ENCODE peak calls at places on chromosomes 2 and 18, in four cellular contexts. O, H, E and M are unnamed samples.
A peak's percentile ranks its signal among the peaks of the same experiment; 100 is the strongest.

GRCh38 chr2:200877443-200877842 is 11.4 kb downstream of the PPIL3 start:
- DNase-seq in O (no peak), H (no peak), E (no peak), M (no peak)

GRCh38 chr18:3455938-3456685 is 6.1 kb downstream of the TGIF1 start:
- DNase-seq in O (no peak), H (no peak), E (peak; percentile 51), M (no peak)

GRCh38 chr18:11488175-11488574 is 121.2 kb upstream of the SLC35G4 start:
- DNase-seq in O (no peak), H (no peak), E (peak; percentile 21), M (no peak)

GRCh38 chr2:8202139-8202538 is 479.7 kb upstream of the ID2 start:
- DNase-seq in O (no peak), H (no peak), E (no peak), M (no peak)

GRCh38 chr2:155842103-155842502 is 490.4 kb downstream of the NR4A2 start:
- DNase-seq in O (no peak), H (no peak), E (peak; percentile 22), M (no peak)

GRCh38 chr2:169343202-169343601 is 19.1 kb downstream of the LRP2 start:
- DNase-seq in O (no peak), H (no peak), E (no peak), M (no peak)

GRCh38 chr2:29245742-29246387 is 130.7 kb downstream of the CLIP4 start:
- DNase-seq in O (no peak), H (no peak), E (no peak), M (no peak)

GRCh38 chr2:69979902-69980301 is 18.5 kb upstream of the ASPRV1 start:
- DNase-seq in O (no peak), H (no peak), E (no peak), M (no peak)

GRCh38 chr2:30758315-30758714 is 48.9 kb downstream of the CAPN13 start:
- DNase-seq in O (no peak), H (no peak), E (no peak), M (peak; percentile 33)

GRCh38 chr2:7037340-7038333 is 120.4 kb downstream of the RNF144A start:
- DNase-seq in O (peak; percentile 40), H (peak; percentile 81), E (peak; percentile 16), M (peak; percentile 79)

DNA sequence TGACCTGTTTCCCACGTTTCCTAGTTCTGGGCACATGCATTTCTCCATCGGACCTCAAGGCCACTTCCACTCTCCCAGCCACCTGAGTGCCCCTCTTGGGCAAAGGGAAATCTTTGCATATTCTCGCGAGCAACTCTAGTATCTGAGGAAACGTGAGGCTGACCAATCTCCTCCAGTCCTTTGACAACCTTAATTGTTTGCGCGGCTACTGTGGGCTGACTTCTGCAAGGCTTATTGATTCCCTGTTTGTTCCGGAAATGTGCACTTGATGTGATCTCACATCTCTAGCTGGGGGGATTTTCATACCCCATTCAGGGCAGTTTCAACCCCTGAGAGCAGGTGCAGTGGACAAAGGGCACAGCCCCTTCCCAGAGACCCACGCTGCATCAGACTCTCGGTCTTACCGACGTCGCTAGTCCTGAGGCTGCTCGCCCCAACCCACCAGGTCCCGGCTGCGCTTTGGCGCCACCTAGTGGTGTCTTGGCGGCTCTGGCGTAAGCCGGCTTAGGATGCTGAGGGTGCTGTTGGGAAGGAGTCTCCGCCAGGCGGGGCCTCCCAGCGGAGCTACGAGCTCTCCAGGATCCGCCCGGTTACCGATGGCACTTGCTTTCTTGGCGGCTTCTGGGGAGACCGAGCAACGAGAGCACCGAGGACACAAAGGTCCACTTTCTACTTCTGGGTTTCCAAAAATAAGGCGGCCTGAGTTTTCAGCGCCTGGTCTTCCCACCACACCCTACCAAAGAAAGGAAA is 24.8 kb upstream of the SPR start:
- DNase-seq in O (peak; percentile 67), H (peak; percentile 94), E (peak; percentile 91), M (peak; percentile 93)
- H3K4me3 ChIP-seq in O (no peak overlapping the region), H (peak overlapping the region; percentile 20), E (peak overlapping the region; percentile 21), M (no peak overlapping the region)

DNA sequence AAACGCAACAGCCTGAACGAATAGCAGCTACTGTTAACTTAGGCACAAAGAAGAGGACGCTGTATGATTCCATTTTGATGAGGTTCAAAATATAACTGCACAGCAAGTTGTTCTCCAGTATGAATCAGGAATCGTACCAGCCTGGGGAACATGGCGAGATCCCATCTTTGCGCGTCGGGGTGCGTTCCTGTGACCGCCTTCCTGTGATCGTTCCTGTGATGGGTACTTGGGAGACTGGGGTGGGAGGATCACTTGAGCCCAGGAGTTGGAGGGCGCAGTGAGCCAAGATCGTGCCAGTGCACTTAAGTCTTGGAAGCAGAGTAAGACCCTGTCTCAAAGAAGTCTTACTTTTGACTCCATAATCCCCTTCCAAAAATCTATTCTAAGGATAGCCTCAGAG is 951 bp upstream of the WDR33 start:
- DNase-seq in O (no peak), H (no peak), E (no peak), M (no peak)
- H3K4me3 ChIP-seq in O (peak overlapping the region; percentile 65), H (no peak overlapping the region), E (peak overlapping the region; percentile 92), M (peak overlapping the region; percentile 91)

DNA sequence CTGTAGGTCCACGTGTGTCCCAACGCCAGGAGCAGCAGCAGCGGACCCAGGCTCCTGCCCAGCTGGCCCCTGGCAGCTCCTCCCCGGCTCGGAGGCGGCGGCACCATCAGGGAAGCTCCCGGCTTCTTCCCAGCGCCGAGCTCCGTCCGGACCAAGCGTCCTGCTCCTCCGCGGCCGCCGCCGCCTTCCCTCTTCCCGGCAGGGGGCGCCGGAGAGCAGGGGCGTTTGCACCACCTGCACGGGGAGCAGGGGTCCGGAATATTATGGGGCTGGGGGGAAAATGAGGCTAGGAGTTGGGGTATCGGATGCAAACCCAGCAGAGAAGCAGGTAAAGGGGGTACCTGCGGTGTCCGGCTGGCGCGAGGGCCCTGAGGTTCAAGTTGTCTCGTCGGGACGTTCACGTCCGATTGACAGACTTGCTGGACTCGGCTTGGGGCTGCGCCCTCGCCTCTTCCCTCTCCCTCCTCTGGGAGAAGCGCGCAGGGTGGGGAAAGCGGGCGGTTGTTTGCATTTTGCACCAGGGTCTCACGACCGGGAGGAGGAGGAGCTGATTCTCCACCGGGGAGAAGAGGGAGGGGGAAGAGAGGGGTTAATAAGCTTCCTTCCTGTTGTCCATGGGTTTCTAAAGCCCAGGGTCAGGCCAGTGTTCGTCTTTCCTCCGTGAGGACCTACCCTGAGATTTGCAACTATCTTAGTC is at the start of gene CCBE1:
- DNase-seq in O (no peak), H (peak; percentile 76), E (peak; percentile 81), M (peak; percentile 88)
- H3K4me3 ChIP-seq in O (peak within 1 kb of the TSS; percentile 25), H (peak within 1 kb of the TSS; percentile 48), E (peak within 1 kb of the TSS; percentile 53), M (peak within 1 kb of the TSS; percentile 57)

GRCh38 chr2:134178109-134178877 is 75.6 kb upstream of the MGAT5 start:
- DNase-seq in O (no peak), H (no peak), E (no peak), M (no peak)
- H3K4me3 ChIP-seq in O (no peak overlapping the region), H (no peak overlapping the region), E (no peak overlapping the region), M (no peak overlapping the region)

GRCh38 chr2:112680666-112681101 is 34.9 kb downstream of the SLC20A1 start:
- DNase-seq in O (no peak), H (no peak), E (no peak), M (no peak)
- H3K4me3 ChIP-seq in O (no peak overlapping the region), H (no peak overlapping the region), E (no peak overlapping the region), M (no peak overlapping the region)

DNA sequence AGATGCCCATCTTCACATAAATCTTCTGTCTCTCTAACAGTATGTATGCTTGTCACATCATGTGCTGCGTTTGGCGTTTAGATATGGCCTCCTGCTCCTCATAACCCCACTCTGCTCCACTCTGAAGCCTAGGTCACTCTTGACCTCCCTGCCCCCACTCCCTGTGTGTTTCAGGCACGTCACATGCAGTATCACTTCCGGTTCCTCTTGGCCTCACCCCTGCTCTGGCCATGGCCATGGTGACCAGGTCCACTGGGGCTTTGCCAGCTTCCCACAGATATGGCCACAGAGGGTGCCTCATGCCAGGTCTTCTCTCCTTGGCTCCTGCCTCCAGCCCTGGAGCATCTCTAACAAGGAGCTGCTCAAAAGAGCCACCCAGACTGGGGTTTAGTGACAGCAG is 160.0 kb downstream of the RNF152 start:
- DNase-seq in O (no peak), H (no peak), E (no peak), M (no peak)
- H3K4me3 ChIP-seq in O (no peak overlapping the region), H (no peak overlapping the region), E (no peak overlapping the region), M (no peak overlapping the region)

DNA sequence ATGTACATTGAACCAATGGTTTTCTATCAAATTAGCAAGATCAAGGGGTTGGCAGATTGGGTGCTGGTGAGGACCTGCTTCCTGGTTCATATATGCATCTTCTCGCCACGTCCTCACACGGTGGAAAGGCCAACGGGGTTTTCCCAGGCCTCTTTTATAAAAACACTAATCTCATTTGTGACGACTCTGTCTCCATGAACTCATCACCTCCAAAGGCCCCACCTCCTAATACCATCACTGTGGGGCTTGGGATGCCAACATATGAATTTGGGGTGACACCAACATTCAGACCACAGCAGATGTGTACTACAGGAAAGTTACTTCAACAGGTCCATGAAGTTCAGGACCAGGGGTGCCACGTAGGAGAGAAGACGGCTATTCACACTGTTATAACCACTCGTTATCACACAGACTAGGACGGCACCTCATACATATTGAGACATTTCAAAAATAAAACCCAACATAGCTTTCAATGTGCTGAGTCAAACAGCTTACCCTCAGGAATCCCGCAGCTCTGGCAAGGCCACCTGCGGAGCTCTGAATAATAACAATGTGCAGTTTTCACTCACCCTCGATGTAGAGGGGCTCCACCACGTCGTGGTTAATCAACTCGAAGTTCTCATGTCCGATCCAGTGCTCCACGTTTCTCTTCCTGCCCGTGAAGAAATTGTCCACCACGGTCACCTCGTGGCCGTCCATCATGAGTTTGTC is 49.3 kb downstream of the UXS1 start:
- DNase-seq in O (no peak), H (no peak), E (no peak), M (no peak)
- H3K4me3 ChIP-seq in O (no peak overlapping the region), H (no peak overlapping the region), E (no peak overlapping the region), M (no peak overlapping the region)

DNA sequence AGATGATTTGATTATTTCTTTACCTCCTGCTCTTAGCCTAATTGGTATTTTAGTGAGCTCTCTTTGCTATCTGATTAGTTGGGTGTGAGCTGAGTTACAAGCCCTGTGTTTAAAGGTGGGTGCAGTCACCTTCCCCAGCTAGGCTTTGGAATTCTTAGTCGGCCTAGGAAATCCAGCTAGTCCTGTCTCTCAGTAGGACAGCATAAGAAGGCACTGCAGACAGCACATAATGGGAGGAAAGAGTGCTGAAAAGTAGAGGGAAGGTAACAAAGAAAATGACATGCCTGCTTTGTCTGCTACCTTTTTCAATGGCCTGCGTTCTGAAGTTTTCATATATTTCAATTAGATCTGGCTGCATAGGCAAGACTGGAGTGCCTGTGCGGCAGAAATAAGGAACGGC is 1794.0 kb upstream of the CELF4 start:
- DNase-seq in O (no peak), H (no peak), E (no peak), M (no peak)
- H3K4me3 ChIP-seq in O (no peak overlapping the region), H (no peak overlapping the region), E (no peak overlapping the region), M (no peak overlapping the region)

GRCh38 chr2:64607381-64607780 is 46.3 kb downstream of the SERTAD2 start:
- DNase-seq in O (no peak), H (no peak), E (no peak), M (no peak)
- H3K4me3 ChIP-seq in O (no peak overlapping the region), H (no peak overlapping the region), E (no peak overlapping the region), M (no peak overlapping the region)